ENCODE peak calls at places on chromosomes 11 and 22, in seven cellular contexts. One of them, this sample, is unnamed.

GRCh38 chr22:17638432-17639237 is at the start of gene BCL2L13:
- DNase-seq in lower lobe of right lung: peak
- DNase-seq in nephron progenitor cell: peak
- DNase-seq in epithelial cell of esophagus: peak
- DNase-seq in brain microvascular endothelial cell: peak
- DNase-seq in ovary: peak
- DNase-seq in spleen: peak
- DNase-seq in this sample: peak

GRCh38 chr11:101860694-101861371 is 54.0 kb upstream of the CEP126 start:
- DNase-seq in lower lobe of right lung: no peak
- DNase-seq in nephron progenitor cell: peak
- DNase-seq in epithelial cell of esophagus: peak
- DNase-seq in brain microvascular endothelial cell: peak
- DNase-seq in ovary: peak
- DNase-seq in spleen: no peak
- DNase-seq in this sample: no peak

GRCh38 chr11:70078796-70079616 is 889 bp downstream of the ANO1 start:
- DNase-seq in lower lobe of right lung: no peak
- DNase-seq in nephron progenitor cell: no peak
- DNase-seq in epithelial cell of esophagus: no peak
- DNase-seq in brain microvascular endothelial cell: no peak
- DNase-seq in ovary: no peak
- DNase-seq in spleen: peak
- DNase-seq in this sample: no peak

GRCh38 chr11:72685560-72686480 is 11.6 kb upstream of the PDE2A start:
- DNase-seq in lower lobe of right lung: no peak
- DNase-seq in nephron progenitor cell: no peak
- DNase-seq in epithelial cell of esophagus: no peak
- DNase-seq in brain microvascular endothelial cell: no peak
- DNase-seq in ovary: peak
- DNase-seq in spleen: no peak
- DNase-seq in this sample: no peak

GRCh38 chr11:27433742-27434141 is 38.8 kb downstream of the LGR4 start:
- DNase-seq in lower lobe of right lung: no peak
- DNase-seq in nephron progenitor cell: no peak
- DNase-seq in epithelial cell of esophagus: no peak
- DNase-seq in brain microvascular endothelial cell: no peak
- DNase-seq in ovary: no peak
- DNase-seq in spleen: no peak
- DNase-seq in this sample: no peak

GRCh38 chr11:126857860-126858808 is 142.4 kb downstream of the KIRREL3 start:
- DNase-seq in lower lobe of right lung: no peak
- DNase-seq in nephron progenitor cell: no peak
- DNase-seq in epithelial cell of esophagus: peak
- DNase-seq in brain microvascular endothelial cell: no peak
- DNase-seq in ovary: no peak
- DNase-seq in spleen: no peak
- DNase-seq in this sample: no peak

GRCh38 chr11:130738618-130739017 is 177.7 kb downstream of the SNX19 start:
- DNase-seq in lower lobe of right lung: no peak
- DNase-seq in nephron progenitor cell: no peak
- DNase-seq in epithelial cell of esophagus: no peak
- DNase-seq in brain microvascular endothelial cell: peak
- DNase-seq in ovary: no peak
- DNase-seq in spleen: no peak
- DNase-seq in this sample: no peak

GRCh38 chr11:92728628-92729027 is 240.8 kb upstream of the MTNR1B start:
- DNase-seq in lower lobe of right lung: no peak
- DNase-seq in nephron progenitor cell: no peak
- DNase-seq in epithelial cell of esophagus: no peak
- DNase-seq in brain microvascular endothelial cell: no peak
- DNase-seq in ovary: no peak
- DNase-seq in spleen: no peak
- DNase-seq in this sample: no peak

GRCh38 chr11:91326280-91326679 is 898.3 kb upstream of the FAT3 start:
- DNase-seq in lower lobe of right lung: no peak
- DNase-seq in nephron progenitor cell: no peak
- DNase-seq in epithelial cell of esophagus: no peak
- DNase-seq in brain microvascular endothelial cell: no peak
- DNase-seq in ovary: no peak
- DNase-seq in spleen: no peak
- DNase-seq in this sample: no peak

GRCh38 chr11:64003807-64004589 is 17.8 kb downstream of the OTUB1 start:
- DNase-seq in lower lobe of right lung: no peak
- DNase-seq in nephron progenitor cell: no peak
- DNase-seq in epithelial cell of esophagus: no peak
- DNase-seq in brain microvascular endothelial cell: no peak
- DNase-seq in ovary: no peak
- DNase-seq in spleen: peak
- DNase-seq in this sample: no peak

GRCh38 chr11:9852465-9852864 is 188.6 kb downstream of the SWAP70 start:
- DNase-seq in lower lobe of right lung: no peak
- DNase-seq in nephron progenitor cell: no peak
- DNase-seq in epithelial cell of esophagus: no peak
- DNase-seq in brain microvascular endothelial cell: peak
- DNase-seq in ovary: no peak
- DNase-seq in spleen: no peak
- DNase-seq in this sample: no peak

GRCh38 chr11:46240371-46240770 is 37.1 kb upstream of the CREB3L1 start:
- DNase-seq in lower lobe of right lung: no peak
- DNase-seq in nephron progenitor cell: no peak
- DNase-seq in epithelial cell of esophagus: no peak
- DNase-seq in brain microvascular endothelial cell: no peak
- DNase-seq in ovary: no peak
- DNase-seq in spleen: no peak
- DNase-seq in this sample: no peak

GRCh38 chr22:48153726-48154125 is 1391.3 kb downstream of the TBC1D22A start:
- DNase-seq in lower lobe of right lung: no peak
- DNase-seq in nephron progenitor cell: no peak
- DNase-seq in epithelial cell of esophagus: no peak
- DNase-seq in brain microvascular endothelial cell: no peak
- DNase-seq in ovary: no peak
- DNase-seq in spleen: no peak
- DNase-seq in this sample: no peak

GRCh38 chr11:115872418-115872817 is 368.2 kb upstream of the CADM1 start:
- DNase-seq in lower lobe of right lung: no peak
- DNase-seq in nephron progenitor cell: no peak
- DNase-seq in epithelial cell of esophagus: no peak
- DNase-seq in brain microvascular endothelial cell: no peak
- DNase-seq in ovary: no peak
- DNase-seq in spleen: no peak
- DNase-seq in this sample: no peak

GRCh38 chr11:11532574-11532973 is 89.2 kb downstream of the GALNT18 start:
- DNase-seq in lower lobe of right lung: no peak
- DNase-seq in nephron progenitor cell: no peak
- DNase-seq in epithelial cell of esophagus: no peak
- DNase-seq in brain microvascular endothelial cell: peak
- DNase-seq in ovary: no peak
- DNase-seq in spleen: no peak
- DNase-seq in this sample: no peak

GRCh38 chr11:115462004-115462541 is 42.1 kb downstream of the CADM1 start:
- DNase-seq in lower lobe of right lung: no peak
- DNase-seq in nephron progenitor cell: no peak
- DNase-seq in epithelial cell of esophagus: no peak
- DNase-seq in brain microvascular endothelial cell: no peak
- DNase-seq in ovary: no peak
- DNase-seq in spleen: no peak
- DNase-seq in this sample: no peak

GRCh38 chr11:62574363-62575057 is 819 bp upstream of the EEF1G start:
- DNase-seq in lower lobe of right lung: no peak
- DNase-seq in nephron progenitor cell: peak
- DNase-seq in epithelial cell of esophagus: no peak
- DNase-seq in brain microvascular endothelial cell: no peak
- DNase-seq in ovary: peak
- DNase-seq in spleen: peak
- DNase-seq in this sample: no peak

GRCh38 chr11:100578966-100579365 is 108.1 kb upstream of the ARHGAP42 start:
- DNase-seq in lower lobe of right lung: no peak
- DNase-seq in nephron progenitor cell: no peak
- DNase-seq in epithelial cell of esophagus: peak
- DNase-seq in brain microvascular endothelial cell: peak
- DNase-seq in ovary: peak
- DNase-seq in spleen: no peak
- DNase-seq in this sample: no peak

GRCh38 chr22:40395607-40396006 is 25.2 kb downstream of the SGSM3 start:
- DNase-seq in lower lobe of right lung: no peak
- DNase-seq in nephron progenitor cell: no peak
- DNase-seq in epithelial cell of esophagus: no peak
- DNase-seq in brain microvascular endothelial cell: no peak
- DNase-seq in ovary: no peak
- DNase-seq in spleen: no peak
- DNase-seq in this sample: no peak

GRCh38 chr11:126585388-126586302 is 230.2 kb downstream of the ST3GAL4 start:
- DNase-seq in lower lobe of right lung: no peak
- DNase-seq in nephron progenitor cell: peak
- DNase-seq in epithelial cell of esophagus: peak
- DNase-seq in brain microvascular endothelial cell: peak
- DNase-seq in ovary: peak
- DNase-seq in spleen: peak
- DNase-seq in this sample: no peak

GRCh38 chr11:11552688-11553087 is 69.1 kb downstream of the GALNT18 start:
- DNase-seq in lower lobe of right lung: peak
- DNase-seq in nephron progenitor cell: no peak
- DNase-seq in epithelial cell of esophagus: peak
- DNase-seq in brain microvascular endothelial cell: no peak
- DNase-seq in ovary: no peak
- DNase-seq in spleen: no peak
- DNase-seq in this sample: no peak

GRCh38 chr11:57391546-57391945 is 1.1 kb upstream of the PRG2 start:
- DNase-seq in lower lobe of right lung: no peak
- DNase-seq in nephron progenitor cell: no peak
- DNase-seq in epithelial cell of esophagus: no peak
- DNase-seq in brain microvascular endothelial cell: no peak
- DNase-seq in ovary: no peak
- DNase-seq in spleen: no peak
- DNase-seq in this sample: no peak

GRCh38 chr11:74418509-74418895 is 20.3 kb upstream of the PGM2L1 start:
- DNase-seq in lower lobe of right lung: no peak
- DNase-seq in nephron progenitor cell: no peak
- DNase-seq in epithelial cell of esophagus: peak
- DNase-seq in brain microvascular endothelial cell: peak
- DNase-seq in ovary: no peak
- DNase-seq in spleen: no peak
- DNase-seq in this sample: no peak

GRCh38 chr11:23041104-23041503 is 180.8 kb upstream of the CCDC179 start:
- DNase-seq in lower lobe of right lung: no peak
- DNase-seq in nephron progenitor cell: no peak
- DNase-seq in epithelial cell of esophagus: peak
- DNase-seq in brain microvascular endothelial cell: no peak
- DNase-seq in ovary: no peak
- DNase-seq in spleen: no peak
- DNase-seq in this sample: no peak

GRCh38 chr11:4664183-4664582 is 20.4 kb downstream of the OR51E1 start:
- DNase-seq in lower lobe of right lung: no peak
- DNase-seq in nephron progenitor cell: no peak
- DNase-seq in epithelial cell of esophagus: no peak
- DNase-seq in brain microvascular endothelial cell: no peak
- DNase-seq in ovary: no peak
- DNase-seq in spleen: no peak
- DNase-seq in this sample: no peak

DNA sequence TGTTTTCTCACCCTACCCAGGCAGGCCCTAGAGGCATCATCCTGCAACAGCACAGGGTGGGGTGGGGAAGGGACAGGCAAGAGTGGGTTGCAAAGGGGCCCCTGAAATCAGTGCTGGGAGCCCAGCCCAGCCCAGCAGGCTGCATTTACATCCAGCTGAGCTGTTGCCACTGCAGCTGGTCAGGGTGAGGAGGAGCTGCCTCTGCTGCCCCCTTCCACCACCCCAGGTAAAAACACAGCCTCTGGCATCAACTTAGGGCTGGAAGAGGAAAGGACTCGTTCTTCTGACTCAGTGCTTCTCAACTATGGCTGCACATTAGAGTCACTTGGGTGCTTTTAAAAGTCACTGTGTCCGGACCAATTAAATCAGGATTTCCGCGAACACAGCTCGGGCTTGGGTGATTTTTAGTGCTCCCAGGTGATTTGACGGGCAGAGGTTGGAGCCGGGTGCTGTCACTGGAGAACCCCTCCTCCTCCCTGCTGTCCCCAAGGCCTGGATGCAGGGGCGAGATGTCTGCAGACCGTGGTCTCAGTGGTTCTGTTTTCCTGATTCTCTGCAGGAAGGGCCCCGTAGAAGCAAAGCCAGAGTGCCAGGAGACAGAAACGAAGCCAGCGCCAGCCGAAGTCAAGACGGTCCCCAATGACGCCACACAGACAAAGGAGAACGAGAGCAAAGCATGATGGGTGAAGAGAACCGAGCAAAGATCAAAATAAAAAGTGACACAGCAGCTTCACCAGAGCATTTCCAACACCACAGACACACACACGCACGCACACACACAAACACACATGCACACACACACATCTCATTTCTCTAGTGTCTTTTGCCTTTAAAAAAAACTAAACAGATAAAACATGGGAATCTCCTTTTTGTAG is 39.4 kb upstream of the TTC12 start:
- DNase-seq in lower lobe of right lung: no peak
- DNase-seq in nephron progenitor cell: peak
- DNase-seq in epithelial cell of esophagus: peak
- DNase-seq in brain microvascular endothelial cell: no peak
- DNase-seq in ovary: no peak
- DNase-seq in spleen: no peak
- DNase-seq in this sample: no peak
- TF ChIP-seq CTCF in lower lobe of right lung: no peak
- TF ChIP-seq CTCF in nephron progenitor cell: no peak
- TF ChIP-seq CTCF in epithelial cell of esophagus: peak
- TF ChIP-seq CTCF in brain microvascular endothelial cell: peak
- TF ChIP-seq CTCF in ovary: no peak
- TF ChIP-seq CTCF in spleen: no peak
- TF ChIP-seq CTCF in this sample: no peak

DNA sequence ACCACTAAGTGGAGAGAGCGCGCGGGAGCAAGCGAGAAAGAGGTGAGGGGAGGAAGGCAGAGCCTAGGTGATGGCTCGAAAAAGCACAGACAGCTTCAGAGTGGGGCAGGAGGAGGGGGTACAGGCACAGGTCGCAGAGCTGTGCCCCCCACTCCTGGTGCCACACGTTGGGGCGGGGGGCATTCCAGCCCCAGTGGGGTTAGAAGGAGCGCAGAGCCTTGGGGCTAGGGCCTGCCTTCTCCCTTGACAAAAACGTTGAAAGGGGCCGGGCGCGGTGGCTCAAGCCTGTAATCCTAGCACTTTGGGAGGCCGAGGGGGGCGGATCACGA is 41.6 kb upstream of the ISX start:
- DNase-seq in lower lobe of right lung: no peak
- DNase-seq in nephron progenitor cell: no peak
- DNase-seq in epithelial cell of esophagus: no peak
- DNase-seq in brain microvascular endothelial cell: no peak
- DNase-seq in ovary: no peak
- DNase-seq in spleen: no peak
- DNase-seq in this sample: no peak
- TF ChIP-seq CTCF in lower lobe of right lung: no peak
- TF ChIP-seq CTCF in nephron progenitor cell: peak
- TF ChIP-seq CTCF in epithelial cell of esophagus: no peak
- TF ChIP-seq CTCF in brain microvascular endothelial cell: no peak
- TF ChIP-seq CTCF in ovary: no peak
- TF ChIP-seq CTCF in spleen: no peak
- TF ChIP-seq CTCF in this sample: no peak

GRCh38 chr22:37098976-37099577 is 10.4 kb downstream of the TMPRSS6 start:
- DNase-seq in lower lobe of right lung: no peak
- DNase-seq in nephron progenitor cell: no peak
- DNase-seq in epithelial cell of esophagus: no peak
- DNase-seq in brain microvascular endothelial cell: no peak
- DNase-seq in ovary: no peak
- DNase-seq in spleen: no peak
- DNase-seq in this sample: no peak
- TF ChIP-seq CTCF in lower lobe of right lung: no peak
- TF ChIP-seq CTCF in nephron progenitor cell: no peak
- TF ChIP-seq CTCF in epithelial cell of esophagus: no peak
- TF ChIP-seq CTCF in brain microvascular endothelial cell: peak
- TF ChIP-seq CTCF in ovary: no peak
- TF ChIP-seq CTCF in spleen: no peak
- TF ChIP-seq CTCF in this sample: no peak

GRCh38 chr11:14905104-14906033 is 13.3 kb upstream of the CYP2R1 start:
- DNase-seq in lower lobe of right lung: peak
- DNase-seq in nephron progenitor cell: no peak
- DNase-seq in epithelial cell of esophagus: peak
- DNase-seq in brain microvascular endothelial cell: no peak
- DNase-seq in ovary: peak
- DNase-seq in spleen: peak
- DNase-seq in this sample: peak
- TF ChIP-seq CTCF in lower lobe of right lung: peak
- TF ChIP-seq CTCF in nephron progenitor cell: no peak
- TF ChIP-seq CTCF in epithelial cell of esophagus: peak
- TF ChIP-seq CTCF in brain microvascular endothelial cell: peak
- TF ChIP-seq CTCF in ovary: no peak
- TF ChIP-seq CTCF in spleen: no peak
- TF ChIP-seq CTCF in this sample: no peak

This sample was measured in activated B cell treated with CpG ODN at 0.5 μM for 24 hours.